ENCODE peak calls at places on chromosomes 16 and 17, in nine cellular contexts. One of them, this sample, is unnamed.

GRCh38 chr17:37844158-37844976 is 79.8 kb upstream of the TBC1D3K start:
- DNase-seq in HCT116: peak; percentile 48
- DNase-seq in PC-3: peak; percentile 55
- DNase-seq in OCI-LY7: peak; percentile 49
- DNase-seq in GM23338: peak; percentile 87
- DNase-seq in GM23248: peak; percentile 71
- DNase-seq in hepatocyte: peak; percentile 78
- DNase-seq in SK-N-SH: peak; percentile 37
- DNase-seq in PC-9: no peak
- DNase-seq in this sample: peak; percentile 91

GRCh38 chr17:80101946-80102706 is 745 bp downstream of the GAA start:
- DNase-seq in hepatocyte: peak; percentile 38
- DNase-seq in PC-3: peak; percentile 29
- DNase-seq in SK-N-SH: peak; percentile 74
- DNase-seq in HCT116: no peak
- DNase-seq in OCI-LY7: peak; percentile 48
- DNase-seq in PC-9: no peak
- DNase-seq in GM23338: peak; percentile 47
- DNase-seq in GM23248: peak; percentile 51
- DNase-seq in this sample: peak; percentile 65

GRCh38 chr17:47902039-47902744 is 6.2 kb downstream of the SP2 start:
- DNase-seq in hepatocyte: no peak
- DNase-seq in GM23248: no peak
- DNase-seq in SK-N-SH: no peak
- DNase-seq in HCT116: no peak
- DNase-seq in PC-3: no peak
- DNase-seq in OCI-LY7: no peak
- DNase-seq in GM23338: peak; percentile 86
- DNase-seq in PC-9: no peak
- DNase-seq in this sample: no peak

GRCh38 chr17:28545787-28546415 is 6.5 kb downstream of the UNC119 start:
- DNase-seq in hepatocyte: no peak
- DNase-seq in PC-9: no peak
- DNase-seq in GM23248: no peak
- DNase-seq in PC-3: no peak
- DNase-seq in GM23338: no peak
- DNase-seq in OCI-LY7: no peak
- DNase-seq in SK-N-SH: no peak
- DNase-seq in HCT116: no peak
- DNase-seq in this sample: no peak

GRCh38 chr16:84247844-84248243 is 8.0 kb upstream of the KCNG4 start:
- DNase-seq in GM23248: peak; percentile 68
- DNase-seq in PC-9: peak; percentile 47
- DNase-seq in HCT116: no peak
- DNase-seq in PC-3: peak; percentile 79
- DNase-seq in hepatocyte: no peak
- DNase-seq in OCI-LY7: no peak
- DNase-seq in SK-N-SH: no peak
- DNase-seq in GM23338: no peak
- DNase-seq in this sample: no peak

GRCh38 chr16:49681449-49681848 is 174.5 kb downstream of the ZNF423 start:
- DNase-seq in hepatocyte: no peak
- DNase-seq in GM23248: no peak
- DNase-seq in SK-N-SH: no peak
- DNase-seq in OCI-LY7: no peak
- DNase-seq in PC-3: no peak
- DNase-seq in GM23338: no peak
- DNase-seq in HCT116: no peak
- DNase-seq in PC-9: no peak
- DNase-seq in this sample: no peak

GRCh38 chr17:49390548-49391324 is 23.9 kb downstream of the PHB1 start:
- DNase-seq in PC-3: no peak
- DNase-seq in HCT116: no peak
- DNase-seq in GM23338: no peak
- DNase-seq in PC-9: peak; percentile 45
- DNase-seq in hepatocyte: no peak
- DNase-seq in GM23248: no peak
- DNase-seq in SK-N-SH: no peak
- DNase-seq in OCI-LY7: peak; percentile 80
- DNase-seq in this sample: peak; percentile 70

GRCh38 chr16:68453816-68454215 is 5.5 kb upstream of the SMPD3 start:
- DNase-seq in PC-9: no peak
- DNase-seq in hepatocyte: no peak
- DNase-seq in OCI-LY7: no peak
- DNase-seq in PC-3: no peak
- DNase-seq in HCT116: no peak
- DNase-seq in GM23248: no peak
- DNase-seq in GM23338: no peak
- DNase-seq in SK-N-SH: no peak
- DNase-seq in this sample: no peak

GRCh38 chr17:6648181-6648580 is 3.2 kb downstream of the MED31 start:
- DNase-seq in GM23338: peak; percentile 44
- DNase-seq in GM23248: peak; percentile 45
- DNase-seq in HCT116: no peak
- DNase-seq in PC-9: no peak
- DNase-seq in hepatocyte: no peak
- DNase-seq in SK-N-SH: no peak
- DNase-seq in PC-3: peak; percentile 52
- DNase-seq in OCI-LY7: peak; percentile 59
- DNase-seq in this sample: peak; percentile 68

GRCh38 chr17:2347805-2348685 is 10.7 kb downstream of the SGSM2 start:
- DNase-seq in hepatocyte: peak; percentile 85
- DNase-seq in HCT116: no peak
- DNase-seq in GM23248: peak; percentile 88
- DNase-seq in SK-N-SH: no peak
- DNase-seq in PC-3: peak; percentile 75
- DNase-seq in GM23338: peak; percentile 98
- DNase-seq in PC-9: peak; percentile 93
- DNase-seq in OCI-LY7: no peak
- DNase-seq in this sample: no peak

GRCh38 chr17:37802712-37803416 is 58.0 kb upstream of the HNF1B start:
- DNase-seq in hepatocyte: no peak
- DNase-seq in GM23338: no peak
- DNase-seq in HCT116: no peak
- DNase-seq in PC-3: no peak
- DNase-seq in GM23248: peak; percentile 71
- DNase-seq in OCI-LY7: no peak
- DNase-seq in SK-N-SH: no peak
- DNase-seq in PC-9: no peak
- DNase-seq in this sample: no peak

GRCh38 chr16:23508589-23509440 is 1.5 kb downstream of the GGA2 start:
- DNase-seq in SK-N-SH: no peak
- DNase-seq in hepatocyte: peak; percentile 16
- DNase-seq in GM23248: peak; percentile 54
- DNase-seq in HCT116: no peak
- DNase-seq in OCI-LY7: peak; percentile 47
- DNase-seq in PC-9: no peak
- DNase-seq in GM23338: peak; percentile 69
- DNase-seq in PC-3: peak; percentile 4
- DNase-seq in this sample: peak; percentile 51

GRCh38 chr16:1531638-1531910 is 1.9 kb upstream of the TMEM204 start:
- DNase-seq in SK-N-SH: no peak
- DNase-seq in hepatocyte: no peak
- DNase-seq in PC-3: no peak
- DNase-seq in GM23248: peak; percentile 25
- DNase-seq in GM23338: no peak
- DNase-seq in OCI-LY7: no peak
- DNase-seq in HCT116: no peak
- DNase-seq in PC-9: no peak
- DNase-seq in this sample: no peak

GRCh38 chr17:68198931-68199836 is 48.7 kb upstream of the AMZ2 start:
- DNase-seq in OCI-LY7: no peak
- DNase-seq in hepatocyte: peak; percentile 29
- DNase-seq in GM23338: peak; percentile 58
- DNase-seq in PC-3: peak; percentile 19
- DNase-seq in GM23248: peak; percentile 26
- DNase-seq in SK-N-SH: peak; percentile 72
- DNase-seq in HCT116: no peak
- DNase-seq in PC-9: no peak
- DNase-seq in this sample: no peak

GRCh38 chr16:12958366-12958765 is 57.0 kb downstream of the SHISA9 start:
- DNase-seq in PC-3: no peak
- DNase-seq in GM23338: no peak
- DNase-seq in PC-9: no peak
- DNase-seq in hepatocyte: no peak
- DNase-seq in GM23248: no peak
- DNase-seq in OCI-LY7: no peak
- DNase-seq in SK-N-SH: no peak
- DNase-seq in HCT116: no peak
- DNase-seq in this sample: no peak

GRCh38 chr17:18172528-18173278 is 10.9 kb upstream of the ALKBH5 start:
- DNase-seq in PC-9: no peak
- DNase-seq in GM23248: no peak
- DNase-seq in hepatocyte: no peak
- DNase-seq in HCT116: no peak
- DNase-seq in GM23338: peak; percentile 34
- DNase-seq in OCI-LY7: no peak
- DNase-seq in SK-N-SH: peak; percentile 20
- DNase-seq in PC-3: no peak
- DNase-seq in this sample: no peak

GRCh38 chr16:83301966-83302365 is 505.8 kb upstream of the HSBP1 start:
- DNase-seq in GM23338: no peak
- DNase-seq in GM23248: peak; percentile 28
- DNase-seq in OCI-LY7: no peak
- DNase-seq in PC-3: no peak
- DNase-seq in hepatocyte: no peak
- DNase-seq in PC-9: no peak
- DNase-seq in HCT116: no peak
- DNase-seq in SK-N-SH: no peak
- DNase-seq in this sample: no peak

GRCh38 chr17:36524428-36524876 is 10.2 kb downstream of the MYO19 start:
- DNase-seq in GM23248: peak; percentile 37
- DNase-seq in hepatocyte: no peak
- DNase-seq in SK-N-SH: no peak
- DNase-seq in HCT116: no peak
- DNase-seq in PC-9: peak; percentile 9
- DNase-seq in OCI-LY7: peak; percentile 13
- DNase-seq in PC-3: peak; percentile 75
- DNase-seq in GM23338: no peak
- DNase-seq in this sample: no peak

GRCh38 chr17:9645858-9646555 is 690 bp downstream of the USP43 start:
- DNase-seq in OCI-LY7: no peak
- DNase-seq in SK-N-SH: peak; percentile 27
- DNase-seq in PC-3: peak; percentile 51
- DNase-seq in GM23248: peak; percentile 20
- DNase-seq in PC-9: peak; percentile 77
- DNase-seq in hepatocyte: peak; percentile 89
- DNase-seq in HCT116: peak; percentile 12
- DNase-seq in GM23338: peak; percentile 79
- DNase-seq in this sample: no peak
- H2AFZ ChIP-seq in OCI-LY7: peak overlapping the region; percentile 4
- H2AFZ ChIP-seq in SK-N-SH: no peak overlapping the region
- H2AFZ ChIP-seq in PC-3: peak overlapping the region; percentile 85
- H2AFZ ChIP-seq in GM23248: peak overlapping the region; percentile 67
- H2AFZ ChIP-seq in PC-9: peak overlapping the region; percentile 77
- H2AFZ ChIP-seq in hepatocyte: peak overlapping the region; percentile 84
- H2AFZ ChIP-seq in HCT116: no peak overlapping the region
- H2AFZ ChIP-seq in GM23338: peak overlapping the region; percentile 33
- H2AFZ ChIP-seq in this sample: no peak overlapping the region

DNA sequence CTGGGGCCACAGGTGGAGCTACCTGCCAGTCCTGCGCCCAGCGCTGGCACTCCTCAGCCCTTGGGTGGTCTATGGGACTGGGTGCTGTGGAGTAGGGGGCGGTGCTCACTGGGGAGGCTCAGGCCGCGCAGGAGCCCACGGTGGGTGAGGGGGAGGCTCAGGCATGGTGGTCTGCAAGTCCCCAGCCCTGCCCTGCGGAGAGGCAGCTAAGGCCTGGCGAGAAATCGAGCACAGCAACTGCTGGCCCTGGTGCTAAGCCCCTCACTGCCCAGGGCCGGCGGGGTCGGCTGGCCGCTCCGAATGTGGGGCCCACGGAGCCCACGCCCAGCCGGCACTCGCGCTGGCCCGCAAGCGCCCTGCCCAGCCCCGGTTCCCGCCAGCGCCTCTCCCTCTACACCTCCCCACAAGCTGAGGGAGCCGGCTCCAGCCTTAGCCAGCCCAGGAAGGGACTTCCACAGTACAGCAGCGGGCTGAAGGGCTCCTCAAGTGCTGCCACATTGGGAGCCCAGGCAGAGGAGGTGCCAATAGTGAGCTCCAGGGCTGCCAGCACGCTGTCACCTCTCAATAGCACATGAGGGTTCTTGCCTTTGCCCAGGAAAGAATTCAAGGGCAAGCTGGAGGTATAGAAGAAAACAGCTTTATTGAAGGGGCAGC is 11.0 kb upstream of the EEF2KMT start:
- DNase-seq in SK-N-SH: no peak
- DNase-seq in PC-9: no peak
- DNase-seq in HCT116: no peak
- DNase-seq in hepatocyte: no peak
- DNase-seq in OCI-LY7: no peak
- DNase-seq in GM23248: no peak
- DNase-seq in GM23338: no peak
- DNase-seq in PC-3: no peak
- DNase-seq in this sample: no peak
- H3K9me2 ChIP-seq in SK-N-SH: no peaks in the 10 kb centered on the region
- H3K9me2 ChIP-seq in PC-9: no peaks in the 10 kb centered on the region
- H3K9me2 ChIP-seq in HCT116: no peaks in the 10 kb centered on the region
- H3K9me2 ChIP-seq in hepatocyte: no peaks in the 10 kb centered on the region
- H3K9me2 ChIP-seq in OCI-LY7: no peaks in the 10 kb centered on the region
- H3K9me2 ChIP-seq in GM23248: no peaks in the 10 kb centered on the region
- H3K9me2 ChIP-seq in GM23338: no peaks in the 10 kb centered on the region
- H3K9me2 ChIP-seq in PC-3: no peaks in the 10 kb centered on the region
- H3K9me2 ChIP-seq in this sample: no peaks in the 10 kb centered on the region

DNA sequence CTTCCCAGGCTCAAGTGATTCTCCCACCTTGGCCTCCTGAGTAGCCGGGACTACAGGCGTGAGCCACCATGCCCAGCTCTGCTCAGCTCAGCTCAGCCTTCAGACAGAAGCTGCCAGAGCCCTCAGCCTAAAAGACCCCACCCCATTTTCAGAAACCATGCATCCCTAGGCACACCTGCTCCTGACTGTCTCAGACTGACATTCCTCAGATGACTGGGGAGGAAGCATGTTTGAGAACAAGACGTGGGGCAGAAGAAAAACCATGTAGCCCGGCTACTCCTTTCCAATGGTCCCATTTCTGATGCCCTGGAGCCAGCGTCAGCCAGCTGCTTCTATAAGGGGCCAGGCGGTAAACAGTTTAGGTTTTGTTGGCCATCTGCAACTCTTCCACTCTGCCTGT is 3.0 kb upstream of the SRL start:
- DNase-seq in SK-N-SH: no peak
- DNase-seq in GM23248: no peak
- DNase-seq in hepatocyte: no peak
- DNase-seq in HCT116: no peak
- DNase-seq in GM23338: peak; percentile 37
- DNase-seq in PC-9: no peak
- DNase-seq in PC-3: no peak
- DNase-seq in OCI-LY7: no peak
- DNase-seq in this sample: no peak
- H2AFZ ChIP-seq in SK-N-SH: no peak overlapping the region
- H2AFZ ChIP-seq in GM23248: no peak overlapping the region
- H2AFZ ChIP-seq in hepatocyte: no peak overlapping the region
- H2AFZ ChIP-seq in HCT116: no peak overlapping the region
- H2AFZ ChIP-seq in GM23338: no peak overlapping the region
- H2AFZ ChIP-seq in PC-9: no peak overlapping the region
- H2AFZ ChIP-seq in PC-3: no peak overlapping the region
- H2AFZ ChIP-seq in OCI-LY7: no peak overlapping the region
- H2AFZ ChIP-seq in this sample: no peak overlapping the region

DNA sequence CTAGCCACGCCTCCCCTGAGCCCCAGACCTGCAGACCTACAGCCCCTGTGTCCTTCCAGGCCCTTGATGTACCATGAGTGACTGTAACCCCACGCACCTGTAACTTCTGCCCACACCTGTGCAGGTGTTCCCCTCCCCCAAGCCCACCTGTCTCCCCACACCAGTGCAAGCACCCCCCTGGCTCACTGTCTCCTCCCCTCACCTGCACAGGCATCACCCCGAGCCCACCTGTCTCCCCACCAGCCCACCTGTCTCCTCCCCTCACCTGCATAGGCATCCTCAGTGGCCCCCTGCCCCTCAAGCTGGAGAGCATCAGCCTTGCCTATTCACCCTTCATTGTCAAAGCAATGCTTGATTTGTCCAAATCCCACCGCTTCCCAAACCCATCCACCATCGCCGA is 32.3 kb upstream of the ZC3H18 start:
- DNase-seq in GM23248: no peak
- DNase-seq in PC-3: no peak
- DNase-seq in OCI-LY7: no peak
- DNase-seq in HCT116: no peak
- DNase-seq in SK-N-SH: no peak
- DNase-seq in GM23338: no peak
- DNase-seq in hepatocyte: no peak
- DNase-seq in PC-9: no peak
- DNase-seq in this sample: no peak
- H3K9me2 ChIP-seq in GM23248: no peaks in the 10 kb centered on the region
- H3K9me2 ChIP-seq in PC-3: no peaks in the 10 kb centered on the region
- H3K9me2 ChIP-seq in OCI-LY7: no peaks in the 10 kb centered on the region
- H3K9me2 ChIP-seq in HCT116: no peaks in the 10 kb centered on the region
- H3K9me2 ChIP-seq in SK-N-SH: no peaks in the 10 kb centered on the region
- H3K9me2 ChIP-seq in GM23338: no peaks in the 10 kb centered on the region
- H3K9me2 ChIP-seq in hepatocyte: no peaks in the 10 kb centered on the region
- H3K9me2 ChIP-seq in PC-9: no peaks in the 10 kb centered on the region
- H3K9me2 ChIP-seq in this sample: no peaks in the 10 kb centered on the region

This sample was measured in Karpas-422.